ENCODE peak calls at places on chromosome 11, in four cellular contexts. U is HepG2, G is K562, M is HCT116. C is an unnamed sample. For H3K27me3, the result is how much of the 10 kb centered on the place peaks cover.

GRCh38 chr11:133832096-133833081 is 12.9 kb downstream of the SPATA19 start:
- DNase-seq in G (no peak), M (no peak), U (no peak), C (peak)

GRCh38 chr11:79388201-79388600 is 52.6 kb downstream of the TENM4 start:
- DNase-seq in U (no peak), G (no peak), M (no peak), C (no peak)

GRCh38 chr11:112029460-112029859 is 4.3 kb downstream of the DLAT start:
- DNase-seq in U (no peak), M (no peak), G (no peak), C (no peak)

GRCh38 chr11:93652161-93652597 is 9.3 kb upstream of the CEP295 start:
- DNase-seq in M (no peak), U (peak), G (peak), C (peak)

GRCh38 chr11:96054870-96055705 is 131.2 kb upstream of the MTMR2 start:
- DNase-seq in M (peak), U (peak), G (peak), C (peak)

GRCh38 chr11:128845334-128845780 is 21.7 kb downstream of the KCNJ1 start:
- DNase-seq in M (no peak), G (no peak), U (no peak), C (no peak)

GRCh38 chr11:11620251-11620965 is 1.4 kb downstream of the GALNT18 start:
- DNase-seq in M (peak), G (no peak), U (no peak), C (peak)

GRCh38 chr11:12301379-12301778 is 76.0 kb upstream of the PARVA start:
- DNase-seq in G (no peak), M (no peak), U (no peak), C (no peak)

GRCh38 chr11:112453601-112454577 is 193.2 kb upstream of the PLET1 start:
- DNase-seq in G (peak), U (peak), M (peak), C (peak)

GRCh38 chr11:74937696-74938475 is 11.0 kb downstream of the XRRA1 start:
- DNase-seq in M (no peak), G (no peak), U (no peak), C (no peak)

GRCh38 chr11:9609841-9610240 is 36.4 kb downstream of the WEE1 start:
- DNase-seq in M (no peak), U (no peak), G (no peak), C (no peak)

GRCh38 chr11:108929241-108929640 is 264.4 kb downstream of the DDX10 start:
- DNase-seq in G (no peak), U (peak), M (peak), C (no peak)

GRCh38 chr11:67351275-67352005 is 1.9 kb downstream of the POLD4 start:
- DNase-seq in M (peak), G (peak), U (no peak), C (peak)

GRCh38 chr11:111792955-111793500 is 26.8 kb upstream of the PPP2R1B start:
- DNase-seq in M (no peak), U (no peak), G (no peak), C (no peak)

GRCh38 chr11:112113539-112114457 is 27.1 kb downstream of the SDHD start:
- DNase-seq in U (peak), G (peak), M (peak), C (peak)

GRCh38 chr11:34192481-34193401 is 87.3 kb downstream of the NAT10 start:
- DNase-seq in M (peak), U (no peak), G (no peak), C (peak)

GRCh38 chr11:95915051-95915450 is 8.9 kb downstream of the MTMR2 start:
- DNase-seq in G (no peak), M (no peak), U (no peak), C (no peak)

GRCh38 chr11:33575311-33575710 is 125.3 kb downstream of the C11orf91 start:
- DNase-seq in U (no peak), G (no peak), M (no peak), C (no peak)

GRCh38 chr11:119476666-119477331 is 53.8 kb upstream of the THY1 start:
- DNase-seq in M (no peak), G (no peak), U (no peak), C (no peak)

GRCh38 chr11:131441398-131441797 is 71.0 kb downstream of the NTM start:
- DNase-seq in G (no peak), M (no peak), U (no peak), C (peak)

GRCh38 chr11:88059326-88059725 is 115.9 kb downstream of the RAB38 start:
- DNase-seq in U (no peak), G (no peak), M (no peak), C (no peak)

GRCh38 chr11:10930961-10931760 is 73.3 kb upstream of the ZBED5 start:
- DNase-seq in G (peak), U (no peak), M (no peak), C (peak)

GRCh38 chr11:88508808-88509581 is 171.5 kb upstream of the CTSC start:
- DNase-seq in M (no peak), G (no peak), U (no peak), C (peak)

GRCh38 chr11:113540416-113541330 is 65.5 kb upstream of the DRD2 start:
- DNase-seq in M (no peak), G (no peak), U (no peak), C (no peak)
- TF ChIP-seq ELF1 in M (no peak), G (no peak), U (no peak), C (no peak)

DNA sequence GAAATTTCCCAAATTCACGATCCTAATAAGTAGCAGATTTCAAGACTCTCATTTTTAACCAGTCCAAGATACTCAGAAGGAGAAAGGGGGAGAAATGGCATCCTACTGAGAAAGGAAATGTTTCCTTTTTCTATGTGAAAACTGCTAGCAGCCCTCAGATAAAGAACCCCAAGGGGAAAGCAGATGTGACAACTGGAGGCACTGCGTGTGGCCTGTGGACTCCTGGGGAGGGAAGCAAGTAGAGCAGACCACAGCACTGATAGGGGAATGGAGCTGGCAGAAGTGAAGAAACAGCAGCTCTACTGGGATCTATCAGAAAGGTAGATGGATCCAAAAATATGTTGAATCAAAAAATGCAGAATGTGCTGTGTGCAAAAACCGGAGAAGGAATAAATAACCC is 239.7 kb upstream of the API5 start:
- DNase-seq in M (no peak), G (no peak), U (no peak), C (peak)
- H3K27me3 ChIP-seq in M (under half), G (under half), U (under half), C (under half)

GRCh38 chr11:31822604-31823371 is 11.7 kb upstream of the PAX6 start:
- DNase-seq in G (no peak), U (no peak), M (no peak), C (peak)
- TF ChIP-seq ELF1 in G (no peak), U (no peak), M (no peak), C (no peak)

GRCh38 chr11:15371533-15371932 is 256.8 kb downstream of the INSC start:
- DNase-seq in M (no peak), U (no peak), G (no peak), C (no peak)
- H3K27me3 ChIP-seq in M (under half), U (under half), G (under half), C (under half)

GRCh38 chr11:36240746-36241295 is 48.4 kb downstream of the COMMD9 start:
- DNase-seq in G (no peak), U (no peak), M (no peak), C (peak)
- TF ChIP-seq ELF1 in G (no peak), U (no peak), M (no peak), C (no peak)

GRCh38 chr11:73001615-73002014 is 140.5 kb downstream of the FCHSD2 start:
- DNase-seq in M (no peak), G (no peak), U (no peak), C (no peak)
- H3K27me3 ChIP-seq in M (under half), G (under half), U (under half), C (under half)

GRCh38 chr11:117552626-117553025 is 225.0 kb downstream of the CEP164 start:
- DNase-seq in G (no peak), U (no peak), M (no peak), C (no peak)
- TF ChIP-seq ELF1 in G (no peak), U (no peak), M (no peak), C (no peak)

GRCh38 chr11:124761301-124762021 is 629 bp downstream of the ESAM start:
- DNase-seq in U (no peak), G (no peak), M (no peak), C (no peak)
- H3K27me3 ChIP-seq in U (under half), G (under half), M (under half), C (under half)

GRCh38 chr11:2528301-2529050 is 83.7 kb downstream of the KCNQ1 start:
- DNase-seq in U (no peak), M (no peak), G (no peak), C (no peak)
- TF ChIP-seq ELF1 in U (no peak), M (no peak), G (no peak), C (no peak)